ENCODE peak calls at places on chromosome X, in nine cellular contexts. One of them, this sample, is unnamed.

GRCh38 chrX:21770631-21771321 is 12.9 kb upstream of the SMPX start:
- DNase-seq in stimulated activated naive CD8-positive, alpha-beta T cell treated with anti-CD3 and anti-CD28 coated beads, Interleukin-15, amount 100 ng/mL, for 72 hours: no peak
- DNase-seq in GM12864: no peak
- DNase-seq in dorsolateral prefrontal cortex: no peak
- DNase-seq in nucleus accumbens: no peak
- DNase-seq in cardiac septum: no peak
- DNase-seq in activated CD8-positive, alpha-beta memory T cell treated with anti-CD3 and anti-CD28 coated beads for 48 hours: no peak
- DNase-seq in mesothelial cell of epicardium: no peak
- DNase-seq in stimulated activated CD4-positive, alpha-beta T cell treated with anti-CD3 and anti-CD28 coated beads, TNF-alpha, amount 100 ng/mL, for 4 hours: no peak
- DNase-seq in this sample: no peak

GRCh38 chrX:145751943-145752342 is 65.7 kb upstream of the SLITRK2 start:
- DNase-seq in stimulated activated CD4-positive, alpha-beta T cell treated with anti-CD3 and anti-CD28 coated beads, TNF-alpha, amount 100 ng/mL, for 4 hours: no peak
- DNase-seq in mesothelial cell of epicardium: no peak
- DNase-seq in cardiac septum: no peak
- DNase-seq in dorsolateral prefrontal cortex: no peak
- DNase-seq in stimulated activated naive CD8-positive, alpha-beta T cell treated with anti-CD3 and anti-CD28 coated beads, Interleukin-15, amount 100 ng/mL, for 72 hours: no peak
- DNase-seq in activated CD8-positive, alpha-beta memory T cell treated with anti-CD3 and anti-CD28 coated beads for 48 hours: no peak
- DNase-seq in GM12864: no peak
- DNase-seq in nucleus accumbens: no peak
- DNase-seq in this sample: no peak

GRCh38 chrX:41600266-41600665 is 88.5 kb upstream of the GPR34 start:
- DNase-seq in dorsolateral prefrontal cortex: no peak
- DNase-seq in nucleus accumbens: no peak
- DNase-seq in stimulated activated naive CD8-positive, alpha-beta T cell treated with anti-CD3 and anti-CD28 coated beads, Interleukin-15, amount 100 ng/mL, for 72 hours: no peak
- DNase-seq in mesothelial cell of epicardium: no peak
- DNase-seq in stimulated activated CD4-positive, alpha-beta T cell treated with anti-CD3 and anti-CD28 coated beads, TNF-alpha, amount 100 ng/mL, for 4 hours: no peak
- DNase-seq in activated CD8-positive, alpha-beta memory T cell treated with anti-CD3 and anti-CD28 coated beads for 48 hours: no peak
- DNase-seq in cardiac septum: no peak
- DNase-seq in GM12864: no peak
- DNase-seq in this sample: no peak

GRCh38 chrX:150062292-150063137 is 124.2 kb upstream of the EOLA2 start:
- DNase-seq in dorsolateral prefrontal cortex: no peak
- DNase-seq in mesothelial cell of epicardium: no peak
- DNase-seq in stimulated activated CD4-positive, alpha-beta T cell treated with anti-CD3 and anti-CD28 coated beads, TNF-alpha, amount 100 ng/mL, for 4 hours: no peak
- DNase-seq in nucleus accumbens: no peak
- DNase-seq in cardiac septum: no peak
- DNase-seq in GM12864: no peak
- DNase-seq in activated CD8-positive, alpha-beta memory T cell treated with anti-CD3 and anti-CD28 coated beads for 48 hours: no peak
- DNase-seq in stimulated activated naive CD8-positive, alpha-beta T cell treated with anti-CD3 and anti-CD28 coated beads, Interleukin-15, amount 100 ng/mL, for 72 hours: no peak
- DNase-seq in this sample: no peak

GRCh38 chrX:2748171-2748814 is 3.5 kb upstream of the XG start:
- DNase-seq in dorsolateral prefrontal cortex: no peak
- DNase-seq in mesothelial cell of epicardium: no peak
- DNase-seq in GM12864: no peak
- DNase-seq in stimulated activated CD4-positive, alpha-beta T cell treated with anti-CD3 and anti-CD28 coated beads, TNF-alpha, amount 100 ng/mL, for 4 hours: no peak
- DNase-seq in nucleus accumbens: no peak
- DNase-seq in stimulated activated naive CD8-positive, alpha-beta T cell treated with anti-CD3 and anti-CD28 coated beads, Interleukin-15, amount 100 ng/mL, for 72 hours: no peak
- DNase-seq in activated CD8-positive, alpha-beta memory T cell treated with anti-CD3 and anti-CD28 coated beads for 48 hours: no peak
- DNase-seq in cardiac septum: no peak
- DNase-seq in this sample: no peak

GRCh38 chrX:35711281-35711680 is 86.9 kb upstream of the MAGEB16 start:
- DNase-seq in stimulated activated naive CD8-positive, alpha-beta T cell treated with anti-CD3 and anti-CD28 coated beads, Interleukin-15, amount 100 ng/mL, for 72 hours: no peak
- DNase-seq in stimulated activated CD4-positive, alpha-beta T cell treated with anti-CD3 and anti-CD28 coated beads, TNF-alpha, amount 100 ng/mL, for 4 hours: no peak
- DNase-seq in dorsolateral prefrontal cortex: no peak
- DNase-seq in activated CD8-positive, alpha-beta memory T cell treated with anti-CD3 and anti-CD28 coated beads for 48 hours: no peak
- DNase-seq in GM12864: no peak
- DNase-seq in nucleus accumbens: no peak
- DNase-seq in mesothelial cell of epicardium: no peak
- DNase-seq in cardiac septum: no peak
- DNase-seq in this sample: no peak

GRCh38 chrX:118569676-118570075 is 74.1 kb downstream of the DOCK11 start:
- DNase-seq in activated CD8-positive, alpha-beta memory T cell treated with anti-CD3 and anti-CD28 coated beads for 48 hours: no peak
- DNase-seq in cardiac septum: no peak
- DNase-seq in nucleus accumbens: no peak
- DNase-seq in mesothelial cell of epicardium: no peak
- DNase-seq in GM12864: no peak
- DNase-seq in dorsolateral prefrontal cortex: no peak
- DNase-seq in stimulated activated naive CD8-positive, alpha-beta T cell treated with anti-CD3 and anti-CD28 coated beads, Interleukin-15, amount 100 ng/mL, for 72 hours: peak; percentile 26
- DNase-seq in stimulated activated CD4-positive, alpha-beta T cell treated with anti-CD3 and anti-CD28 coated beads, TNF-alpha, amount 100 ng/mL, for 4 hours: no peak
- DNase-seq in this sample: no peak

GRCh38 chrX:104343408-104344129 is 88.8 kb upstream of the ESX1 start:
- DNase-seq in mesothelial cell of epicardium: no peak
- DNase-seq in stimulated activated CD4-positive, alpha-beta T cell treated with anti-CD3 and anti-CD28 coated beads, TNF-alpha, amount 100 ng/mL, for 4 hours: no peak
- DNase-seq in nucleus accumbens: peak; percentile 2
- DNase-seq in stimulated activated naive CD8-positive, alpha-beta T cell treated with anti-CD3 and anti-CD28 coated beads, Interleukin-15, amount 100 ng/mL, for 72 hours: peak; percentile 24
- DNase-seq in activated CD8-positive, alpha-beta memory T cell treated with anti-CD3 and anti-CD28 coated beads for 48 hours: no peak
- DNase-seq in GM12864: no peak
- DNase-seq in cardiac septum: no peak
- DNase-seq in dorsolateral prefrontal cortex: peak; percentile 14
- DNase-seq in this sample: peak; percentile 8

GRCh38 chrX:101415180-101416130 is 7.4 kb downstream of the HNRNPH2 start:
- DNase-seq in activated CD8-positive, alpha-beta memory T cell treated with anti-CD3 and anti-CD28 coated beads for 48 hours: no peak
- DNase-seq in stimulated activated naive CD8-positive, alpha-beta T cell treated with anti-CD3 and anti-CD28 coated beads, Interleukin-15, amount 100 ng/mL, for 72 hours: peak; percentile 34
- DNase-seq in GM12864: no peak
- DNase-seq in stimulated activated CD4-positive, alpha-beta T cell treated with anti-CD3 and anti-CD28 coated beads, TNF-alpha, amount 100 ng/mL, for 4 hours: no peak
- DNase-seq in dorsolateral prefrontal cortex: no peak
- DNase-seq in nucleus accumbens: no peak
- DNase-seq in cardiac septum: no peak
- DNase-seq in mesothelial cell of epicardium: no peak
- DNase-seq in this sample: no peak

GRCh38 chrX:17553451-17553850 is 178.5 kb downstream of the NHS start:
- DNase-seq in activated CD8-positive, alpha-beta memory T cell treated with anti-CD3 and anti-CD28 coated beads for 48 hours: no peak
- DNase-seq in GM12864: no peak
- DNase-seq in dorsolateral prefrontal cortex: no peak
- DNase-seq in stimulated activated CD4-positive, alpha-beta T cell treated with anti-CD3 and anti-CD28 coated beads, TNF-alpha, amount 100 ng/mL, for 4 hours: no peak
- DNase-seq in nucleus accumbens: no peak
- DNase-seq in mesothelial cell of epicardium: no peak
- DNase-seq in stimulated activated naive CD8-positive, alpha-beta T cell treated with anti-CD3 and anti-CD28 coated beads, Interleukin-15, amount 100 ng/mL, for 72 hours: no peak
- DNase-seq in cardiac septum: no peak
- DNase-seq in this sample: no peak

GRCh38 chrX:150375243-150375642 is 12.1 kb downstream of the MAMLD1 start:
- DNase-seq in nucleus accumbens: no peak
- DNase-seq in activated CD8-positive, alpha-beta memory T cell treated with anti-CD3 and anti-CD28 coated beads for 48 hours: no peak
- DNase-seq in stimulated activated naive CD8-positive, alpha-beta T cell treated with anti-CD3 and anti-CD28 coated beads, Interleukin-15, amount 100 ng/mL, for 72 hours: no peak
- DNase-seq in mesothelial cell of epicardium: no peak
- DNase-seq in dorsolateral prefrontal cortex: no peak
- DNase-seq in GM12864: no peak
- DNase-seq in stimulated activated CD4-positive, alpha-beta T cell treated with anti-CD3 and anti-CD28 coated beads, TNF-alpha, amount 100 ng/mL, for 4 hours: no peak
- DNase-seq in cardiac septum: no peak
- DNase-seq in this sample: no peak

GRCh38 chrX:38831949-38832348 is 30.7 kb downstream of the MID1IP1 start:
- DNase-seq in GM12864: no peak
- DNase-seq in stimulated activated CD4-positive, alpha-beta T cell treated with anti-CD3 and anti-CD28 coated beads, TNF-alpha, amount 100 ng/mL, for 4 hours: no peak
- DNase-seq in nucleus accumbens: no peak
- DNase-seq in mesothelial cell of epicardium: no peak
- DNase-seq in activated CD8-positive, alpha-beta memory T cell treated with anti-CD3 and anti-CD28 coated beads for 48 hours: no peak
- DNase-seq in cardiac septum: no peak
- DNase-seq in stimulated activated naive CD8-positive, alpha-beta T cell treated with anti-CD3 and anti-CD28 coated beads, Interleukin-15, amount 100 ng/mL, for 72 hours: no peak
- DNase-seq in dorsolateral prefrontal cortex: no peak
- DNase-seq in this sample: no peak

GRCh38 chrX:151596282-151596681 is 32.8 kb downstream of the PASD1 start:
- DNase-seq in mesothelial cell of epicardium: no peak
- DNase-seq in nucleus accumbens: no peak
- DNase-seq in activated CD8-positive, alpha-beta memory T cell treated with anti-CD3 and anti-CD28 coated beads for 48 hours: no peak
- DNase-seq in GM12864: no peak
- DNase-seq in dorsolateral prefrontal cortex: no peak
- DNase-seq in stimulated activated CD4-positive, alpha-beta T cell treated with anti-CD3 and anti-CD28 coated beads, TNF-alpha, amount 100 ng/mL, for 4 hours: no peak
- DNase-seq in stimulated activated naive CD8-positive, alpha-beta T cell treated with anti-CD3 and anti-CD28 coated beads, Interleukin-15, amount 100 ng/mL, for 72 hours: no peak
- DNase-seq in cardiac septum: no peak
- DNase-seq in this sample: no peak

GRCh38 chrX:70264784-70265183 is 3.4 kb upstream of the ARR3 start:
- DNase-seq in GM12864: no peak
- DNase-seq in stimulated activated CD4-positive, alpha-beta T cell treated with anti-CD3 and anti-CD28 coated beads, TNF-alpha, amount 100 ng/mL, for 4 hours: no peak
- DNase-seq in cardiac septum: no peak
- DNase-seq in activated CD8-positive, alpha-beta memory T cell treated with anti-CD3 and anti-CD28 coated beads for 48 hours: no peak
- DNase-seq in mesothelial cell of epicardium: no peak
- DNase-seq in nucleus accumbens: no peak
- DNase-seq in stimulated activated naive CD8-positive, alpha-beta T cell treated with anti-CD3 and anti-CD28 coated beads, Interleukin-15, amount 100 ng/mL, for 72 hours: no peak
- DNase-seq in dorsolateral prefrontal cortex: no peak
- DNase-seq in this sample: no peak

GRCh38 chrX:48999030-48999429 is 3.0 kb downstream of the GRIPAP1 start:
- DNase-seq in GM12864: no peak
- DNase-seq in activated CD8-positive, alpha-beta memory T cell treated with anti-CD3 and anti-CD28 coated beads for 48 hours: no peak
- DNase-seq in cardiac septum: peak; percentile 19
- DNase-seq in mesothelial cell of epicardium: no peak
- DNase-seq in stimulated activated CD4-positive, alpha-beta T cell treated with anti-CD3 and anti-CD28 coated beads, TNF-alpha, amount 100 ng/mL, for 4 hours: no peak
- DNase-seq in dorsolateral prefrontal cortex: no peak
- DNase-seq in nucleus accumbens: no peak
- DNase-seq in stimulated activated naive CD8-positive, alpha-beta T cell treated with anti-CD3 and anti-CD28 coated beads, Interleukin-15, amount 100 ng/mL, for 72 hours: no peak
- DNase-seq in this sample: no peak

GRCh38 chrX:115284877-115285276 is 4.6 kb upstream of the LUZP4 start:
- DNase-seq in stimulated activated CD4-positive, alpha-beta T cell treated with anti-CD3 and anti-CD28 coated beads, TNF-alpha, amount 100 ng/mL, for 4 hours: no peak
- DNase-seq in stimulated activated naive CD8-positive, alpha-beta T cell treated with anti-CD3 and anti-CD28 coated beads, Interleukin-15, amount 100 ng/mL, for 72 hours: no peak
- DNase-seq in nucleus accumbens: no peak
- DNase-seq in activated CD8-positive, alpha-beta memory T cell treated with anti-CD3 and anti-CD28 coated beads for 48 hours: no peak
- DNase-seq in cardiac septum: no peak
- DNase-seq in dorsolateral prefrontal cortex: no peak
- DNase-seq in mesothelial cell of epicardium: no peak
- DNase-seq in GM12864: no peak
- DNase-seq in this sample: no peak

GRCh38 chrX:149002320-149002719 is 501.9 kb downstream of the AFF2 start:
- DNase-seq in stimulated activated naive CD8-positive, alpha-beta T cell treated with anti-CD3 and anti-CD28 coated beads, Interleukin-15, amount 100 ng/mL, for 72 hours: no peak
- DNase-seq in dorsolateral prefrontal cortex: no peak
- DNase-seq in cardiac septum: no peak
- DNase-seq in nucleus accumbens: no peak
- DNase-seq in stimulated activated CD4-positive, alpha-beta T cell treated with anti-CD3 and anti-CD28 coated beads, TNF-alpha, amount 100 ng/mL, for 4 hours: no peak
- DNase-seq in activated CD8-positive, alpha-beta memory T cell treated with anti-CD3 and anti-CD28 coated beads for 48 hours: no peak
- DNase-seq in GM12864: no peak
- DNase-seq in mesothelial cell of epicardium: no peak
- DNase-seq in this sample: no peak

GRCh38 chrX:110310000-110310790 is 7.7 kb downstream of the AMMECR1 start:
- DNase-seq in nucleus accumbens: no peak
- DNase-seq in GM12864: no peak
- DNase-seq in stimulated activated naive CD8-positive, alpha-beta T cell treated with anti-CD3 and anti-CD28 coated beads, Interleukin-15, amount 100 ng/mL, for 72 hours: no peak
- DNase-seq in cardiac septum: no peak
- DNase-seq in stimulated activated CD4-positive, alpha-beta T cell treated with anti-CD3 and anti-CD28 coated beads, TNF-alpha, amount 100 ng/mL, for 4 hours: no peak
- DNase-seq in activated CD8-positive, alpha-beta memory T cell treated with anti-CD3 and anti-CD28 coated beads for 48 hours: no peak
- DNase-seq in mesothelial cell of epicardium: no peak
- DNase-seq in dorsolateral prefrontal cortex: no peak
- DNase-seq in this sample: no peak

GRCh38 chrX:18210470-18210869 is 10.2 kb downstream of the BEND2 start:
- DNase-seq in dorsolateral prefrontal cortex: no peak
- DNase-seq in nucleus accumbens: no peak
- DNase-seq in mesothelial cell of epicardium: no peak
- DNase-seq in stimulated activated naive CD8-positive, alpha-beta T cell treated with anti-CD3 and anti-CD28 coated beads, Interleukin-15, amount 100 ng/mL, for 72 hours: no peak
- DNase-seq in stimulated activated CD4-positive, alpha-beta T cell treated with anti-CD3 and anti-CD28 coated beads, TNF-alpha, amount 100 ng/mL, for 4 hours: no peak
- DNase-seq in GM12864: no peak
- DNase-seq in activated CD8-positive, alpha-beta memory T cell treated with anti-CD3 and anti-CD28 coated beads for 48 hours: no peak
- DNase-seq in cardiac septum: no peak
- DNase-seq in this sample: no peak

GRCh38 chrX:33045245-33045644 is 166.1 kb downstream of the DMD start:
- DNase-seq in activated CD8-positive, alpha-beta memory T cell treated with anti-CD3 and anti-CD28 coated beads for 48 hours: no peak
- DNase-seq in mesothelial cell of epicardium: no peak
- DNase-seq in GM12864: no peak
- DNase-seq in dorsolateral prefrontal cortex: no peak
- DNase-seq in stimulated activated CD4-positive, alpha-beta T cell treated with anti-CD3 and anti-CD28 coated beads, TNF-alpha, amount 100 ng/mL, for 4 hours: no peak
- DNase-seq in stimulated activated naive CD8-positive, alpha-beta T cell treated with anti-CD3 and anti-CD28 coated beads, Interleukin-15, amount 100 ng/mL, for 72 hours: no peak
- DNase-seq in cardiac septum: no peak
- DNase-seq in nucleus accumbens: no peak
- DNase-seq in this sample: no peak

GRCh38 chrX:19121898-19122640 is at the start of gene ADGRG2:
- DNase-seq in mesothelial cell of epicardium: no peak
- DNase-seq in GM12864: no peak
- DNase-seq in cardiac septum: no peak
- DNase-seq in dorsolateral prefrontal cortex: no peak
- DNase-seq in activated CD8-positive, alpha-beta memory T cell treated with anti-CD3 and anti-CD28 coated beads for 48 hours: no peak
- DNase-seq in stimulated activated CD4-positive, alpha-beta T cell treated with anti-CD3 and anti-CD28 coated beads, TNF-alpha, amount 100 ng/mL, for 4 hours: no peak
- DNase-seq in nucleus accumbens: peak; percentile 11
- DNase-seq in stimulated activated naive CD8-positive, alpha-beta T cell treated with anti-CD3 and anti-CD28 coated beads, Interleukin-15, amount 100 ng/mL, for 72 hours: no peak
- DNase-seq in this sample: no peak

GRCh38 chrX:71236858-71237257 is 13.8 kb downstream of the GJB1 start:
- DNase-seq in stimulated activated naive CD8-positive, alpha-beta T cell treated with anti-CD3 and anti-CD28 coated beads, Interleukin-15, amount 100 ng/mL, for 72 hours: no peak
- DNase-seq in mesothelial cell of epicardium: no peak
- DNase-seq in nucleus accumbens: no peak
- DNase-seq in cardiac septum: no peak
- DNase-seq in stimulated activated CD4-positive, alpha-beta T cell treated with anti-CD3 and anti-CD28 coated beads, TNF-alpha, amount 100 ng/mL, for 4 hours: no peak
- DNase-seq in GM12864: no peak
- DNase-seq in activated CD8-positive, alpha-beta memory T cell treated with anti-CD3 and anti-CD28 coated beads for 48 hours: no peak
- DNase-seq in dorsolateral prefrontal cortex: no peak
- DNase-seq in this sample: no peak

GRCh38 chrX:8726031-8726652 is 5.8 kb downstream of the ANOS1 start:
- DNase-seq in nucleus accumbens: no peak
- DNase-seq in stimulated activated CD4-positive, alpha-beta T cell treated with anti-CD3 and anti-CD28 coated beads, TNF-alpha, amount 100 ng/mL, for 4 hours: no peak
- DNase-seq in dorsolateral prefrontal cortex: no peak
- DNase-seq in mesothelial cell of epicardium: no peak
- DNase-seq in GM12864: no peak
- DNase-seq in cardiac septum: no peak
- DNase-seq in activated CD8-positive, alpha-beta memory T cell treated with anti-CD3 and anti-CD28 coated beads for 48 hours: no peak
- DNase-seq in stimulated activated naive CD8-positive, alpha-beta T cell treated with anti-CD3 and anti-CD28 coated beads, Interleukin-15, amount 100 ng/mL, for 72 hours: no peak
- DNase-seq in this sample: no peak

This sample was measured in T-cell.